ENCODE peak calls at places on chromosomes 16 and 17, in seven cellular contexts. U is stomach, H is endothelial cell of umbilical vein, F is HL-60, S is GM12892, O is HCT116, E is breast epithelium. D is an unnamed sample.

GRCh38 chr16:86664518-86665318 is 86.4 kb downstream of the FOXL1 start:
- DNase-seq in U (peak), H (peak), F (no peak), S (no peak), O (peak), E (no peak), D (no peak)

GRCh38 chr17:80763293-80763867 is 218.7 kb downstream of the RPTOR start:
- DNase-seq in U (no peak), H (no peak), F (no peak), S (no peak), O (no peak), E (no peak), D (no peak)

GRCh38 chr16:57479422-57480126 is 6.7 kb downstream of the DOK4 start:
- DNase-seq in U (peak), H (peak), F (no peak), S (no peak), O (no peak), E (peak), D (no peak)

GRCh38 chr17:61538480-61538879 is 52.5 kb downstream of the NACA2 start:
- DNase-seq in U (no peak), H (no peak), F (no peak), S (no peak), O (no peak), E (no peak), D (no peak)

GRCh38 chr17:58339775-58340622 is 11.4 kb upstream of the TSPOAP1 start:
- DNase-seq in U (no peak), H (no peak), F (no peak), S (peak), O (no peak), E (no peak), D (no peak)

GRCh38 chr16:70553645-70554044 is 30.0 kb downstream of the SF3B3 start:
- DNase-seq in U (no peak), H (no peak), F (no peak), S (no peak), O (no peak), E (no peak), D (no peak)

GRCh38 chr16:73771676-73772075 is 524.9 kb upstream of the PSMD7 start:
- DNase-seq in U (no peak), H (no peak), F (no peak), S (no peak), O (no peak), E (no peak), D (no peak)

GRCh38 chr17:63035271-63035670 is 69.2 kb downstream of the TANC2 start:
- DNase-seq in U (no peak), H (no peak), F (no peak), S (no peak), O (peak), E (no peak), D (no peak)

GRCh38 chr17:47368262-47368661 is 44.5 kb downstream of the EFCAB13 start:
- DNase-seq in U (no peak), H (no peak), F (no peak), S (no peak), O (no peak), E (no peak), D (no peak)

GRCh38 chr17:47733414-47734288 is 615 bp downstream of the TBX21 start:
- DNase-seq in U (no peak), H (no peak), F (no peak), S (peak), O (no peak), E (peak), D (peak)

GRCh38 chr16:87955302-87956168 is 4.3 kb downstream of the BANP start:
- DNase-seq in U (no peak), H (no peak), F (no peak), S (no peak), O (no peak), E (no peak), D (no peak)

GRCh38 chr16:7513429-7513828 is 180.8 kb downstream of the RBFOX1 start:
- DNase-seq in U (no peak), H (no peak), F (peak), S (no peak), O (no peak), E (no peak), D (no peak)

GRCh38 chr17:7354262-7354781 is 634 bp upstream of the TMEM95 start:
- DNase-seq in U (no peak), H (no peak), F (no peak), S (no peak), O (no peak), E (no peak), D (no peak)

GRCh38 chr17:63993368-63993990 is 4.7 kb upstream of the PRR29 start:
- DNase-seq in U (no peak), H (no peak), F (no peak), S (no peak), O (no peak), E (peak), D (no peak)

GRCh38 chr16:11429113-11429512 is 83.9 kb downstream of the RMI2 start:
- DNase-seq in U (no peak), H (no peak), F (no peak), S (no peak), O (no peak), E (no peak), D (no peak)

GRCh38 chr16:83206426-83206825 is 579.7 kb downstream of the CDH13 start:
- DNase-seq in U (no peak), H (no peak), F (no peak), S (no peak), O (no peak), E (no peak), D (no peak)

GRCh38 chr17:81710514-81711308 is 1.4 kb upstream of the SLC25A10 start:
- DNase-seq in U (no peak), H (no peak), F (peak), S (no peak), O (no peak), E (no peak), D (peak)

DNA sequence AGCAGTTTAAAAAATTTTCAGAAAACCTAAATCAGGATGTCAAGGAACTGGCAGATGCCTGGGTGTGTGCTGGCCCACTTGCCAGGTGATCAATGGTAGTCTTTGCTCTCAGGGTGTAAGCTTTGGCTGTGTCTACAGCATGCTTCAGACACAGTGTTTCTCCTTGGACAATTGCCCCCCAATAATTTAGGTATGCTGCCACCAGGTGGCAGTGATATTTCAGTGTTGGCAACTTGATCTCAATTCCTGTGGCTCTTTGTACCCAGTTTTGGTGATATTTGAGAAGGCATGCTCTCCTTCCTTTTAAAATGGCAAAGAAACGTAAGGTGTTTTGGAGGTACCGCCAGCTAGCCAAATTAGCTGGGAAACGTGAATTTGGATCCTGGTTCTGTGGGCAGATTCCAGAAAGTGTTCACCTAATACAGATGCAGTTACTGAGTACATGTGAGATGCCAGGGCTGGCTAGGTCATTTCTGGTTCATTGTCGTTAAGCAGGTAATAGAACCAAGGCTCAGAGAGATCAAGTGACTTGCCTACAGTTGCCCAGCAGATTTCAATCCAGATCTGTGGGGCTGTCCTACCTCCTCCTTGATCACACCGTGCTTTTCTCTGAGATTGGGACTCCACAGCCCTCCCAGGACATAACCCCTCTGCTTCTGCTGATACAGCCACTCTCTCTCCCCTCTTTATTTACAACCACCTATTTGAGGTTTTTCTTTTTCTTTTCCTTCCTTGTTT is 155.6 kb upstream of the PLCG2 start:
- DNase-seq in U (peak), H (peak), F (no peak), S (no peak), O (peak), E (no peak), D (no peak)
- TF ChIP-seq POLR2AphosphoS5 in U (no peak), H (no peak), F (no peak), S (no peak), O (peak), E (no peak), D (no peak)

GRCh38 chr17:31095239-31096105 is 695 bp downstream of the NF1 start:
- DNase-seq in U (peak), H (peak), F (peak), S (no peak), O (no peak), E (peak), D (peak)
- TF ChIP-seq POLR2AphosphoS5 in U (no peak), H (no peak), F (no peak), S (no peak), O (no peak), E (no peak), D (no peak)

GRCh38 chr17:18138065-18138749 is 29.7 kb downstream of the MYO15A start:
- DNase-seq in U (no peak), H (no peak), F (no peak), S (no peak), O (no peak), E (no peak), D (no peak)

GRCh38 chr17:18140648-18141047 is 32.1 kb downstream of the MYO15A start:
- DNase-seq in U (no peak), H (no peak), F (no peak), S (no peak), O (no peak), E (no peak), D (no peak)

GRCh38 chr17:18139949-18140348 is 31.4 kb downstream of the MYO15A start:
- DNase-seq in U (no peak), H (no peak), F (no peak), S (no peak), O (no peak), E (no peak), D (no peak)

GRCh38 chr17:18139092-18139491 is 30.5 kb downstream of the MYO15A start:
- DNase-seq in U (no peak), H (no peak), F (no peak), S (no peak), O (no peak), E (no peak), D (no peak)

DNA sequence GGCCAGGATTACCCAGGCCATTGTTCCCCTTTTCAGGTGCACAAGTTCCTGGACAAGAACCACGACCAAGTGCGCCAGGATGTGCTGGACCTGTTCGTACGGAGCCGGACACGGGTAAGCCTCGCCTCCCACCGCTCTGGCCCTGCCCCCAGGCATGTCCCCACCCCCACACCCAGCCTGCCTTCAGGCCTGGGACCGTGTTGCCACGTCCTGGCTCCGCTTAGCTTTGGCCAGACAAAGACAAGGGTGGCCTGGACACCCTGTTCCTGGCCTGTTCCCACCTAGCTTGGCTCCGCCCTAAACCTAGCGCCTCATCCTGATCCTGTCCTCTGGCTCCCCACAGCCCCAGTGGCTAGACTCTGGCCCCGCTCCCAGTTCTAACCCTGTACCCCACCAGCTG is 30.9 kb downstream of the MYO15A start:
- DNase-seq in U (no peak), H (no peak), F (no peak), S (no peak), O (no peak), E (no peak), D (peak)
- TF ChIP-seq POLR2AphosphoS5 in U (no peak), H (no peak), F (no peak), S (no peak), O (no peak), E (no peak), D (no peak)

GRCh38 chr17:42980766-42981397 is 517 bp downstream of the RUNDC1 start:
- DNase-seq in U (peak), H (peak), F (no peak), S (peak), O (peak), E (peak), D (peak)
- TF ChIP-seq POLR2AphosphoS5 in U (no peak), H (no peak), F (no peak), S (peak), O (peak), E (no peak), D (no peak)

D was measured in upper lobe of left lung.